ENCODE peak calls at places on chromosomes 7 and 10, in six cellular contexts. U, I, K, M, X and A are unnamed samples.

GRCh38 chr7:46452781-46453180 is 531.7 kb upstream of the IGFBP3 start:
- DNase-seq in U (no peak), I (no peak), K (no peak), M (no peak), X (no peak), A (no peak)

GRCh38 chr10:14466256-14466655 is 135.5 kb upstream of the FRMD4A start:
- DNase-seq in U (no peak), I (no peak), K (no peak), M (no peak), X (no peak), A (no peak)

GRCh38 chr7:92691578-92691977 is 101.4 kb upstream of the FAM133B start:
- DNase-seq in U (no peak), I (peak; percentile 58), K (no peak), M (no peak), X (no peak), A (peak; percentile 33)

GRCh38 chr10:101683226-101683625 is 11.7 kb downstream of the FBXW4 start:
- DNase-seq in U (no peak), I (no peak), K (no peak), M (no peak), X (no peak), A (no peak)

GRCh38 chr7:99623702-99624447 is 7.1 kb downstream of the ZSCAN25 start:
- DNase-seq in U (no peak), I (no peak), K (no peak), M (no peak), X (peak; percentile 16), A (no peak)

GRCh38 chr10:133277993-133278576 is 1.4 kb upstream of the ADAM8 start:
- DNase-seq in U (no peak), I (no peak), K (no peak), M (no peak), X (no peak), A (no peak)

GRCh38 chr7:142554555-142555532 is 194.4 kb upstream of the PRSS1 start:
- DNase-seq in U (no peak), I (no peak), K (no peak), M (no peak), X (no peak), A (no peak)

GRCh38 chr7:74479961-74480829 is 26.5 kb downstream of the GTF2IRD1 start:
- DNase-seq in U (no peak), I (peak; percentile 70), K (peak; percentile 18), M (no peak), X (no peak), A (no peak)

GRCh38 chr7:34759477-34760125 is 101.6 kb downstream of the NPSR1 start:
- DNase-seq in U (no peak), I (no peak), K (no peak), M (no peak), X (no peak), A (peak; percentile 61)

GRCh38 chr7:132065193-132065972 is 509.0 kb upstream of the PODXL start:
- DNase-seq in U (no peak), I (no peak), K (no peak), M (no peak), X (no peak), A (no peak)

GRCh38 chr10:102642553-102643345 is 1.5 kb upstream of the TRIM8 start:
- DNase-seq in U (no peak), I (peak; percentile 44), K (no peak), M (peak; percentile 41), X (peak; percentile 52), A (peak; percentile 52)

GRCh38 chr7:154864531-154864908 is 138.4 kb downstream of the PAXIP1 start:
- DNase-seq in U (no peak), I (no peak), K (no peak), M (no peak), X (no peak), A (no peak)

GRCh38 chr10:118968071-118968470 is 61.4 kb upstream of the NANOS1 start:
- DNase-seq in U (no peak), I (no peak), K (no peak), M (no peak), X (no peak), A (no peak)

GRCh38 chr7:102426268-102427031 is 6.9 kb upstream of the ORAI2 start:
- DNase-seq in U (no peak), I (no peak), K (no peak), M (peak; percentile 58), X (peak; percentile 83), A (no peak)

GRCh38 chr10:74651565-74651964 is 174.8 kb upstream of the KAT6B start:
- DNase-seq in U (no peak), I (no peak), K (no peak), M (no peak), X (no peak), A (no peak)